ENCODE peak calls at places on chromosome 2, in nine cellular contexts. L is HTR-8/SVneo; Z is mucosa of gallbladder; X is activated T-cell treated with anti-CD3 and anti-CD28 coated beads for 24 hours; Y is left lobe of liver; C is GM04504; U is stimulated activated naive CD8-positive, alpha-beta T cell treated with anti-CD3 and anti-CD28 coated beads, Interleukin-15, Interleukin-2, amounts not matched to agents 100 U/mL and 50 U/mL, for 24 hours; D is naive thymus-derived CD8-positive, alpha-beta T cell; O is NCI-H526 treated with DMSO at 0.1 percent for 48 hours. K is an unnamed sample.

GRCh38 chr2:158970522-158970855 is 2.0 kb downstream of the TANC1 start:
- DNase-seq in C (no peak), O (no peak), Z (no peak), U (no peak), D (no peak), X (no peak), Y (no peak), L (no peak), K (no peak)

GRCh38 chr2:1742680-1743395 is 1.5 kb downstream of the PXDN start:
- DNase-seq in L (peak), X (no peak), C (peak), Z (peak), D (no peak), U (peak), Y (peak), O (no peak), K (no peak)

GRCh38 chr2:152284398-152284797 is 50.6 kb upstream of the FMNL2 start:
- DNase-seq in X (no peak), Y (no peak), D (no peak), C (no peak), L (no peak), O (no peak), Z (no peak), U (no peak), K (no peak)

GRCh38 chr2:98882971-98883779 is 52.9 kb downstream of the CRACDL start:
- DNase-seq in O (no peak), U (no peak), C (no peak), D (no peak), X (no peak), L (no peak), Y (peak), Z (no peak), K (no peak)

GRCh38 chr2:64860321-64860751 is 128.9 kb upstream of the SLC1A4 start:
- DNase-seq in X (no peak), Y (no peak), L (no peak), O (no peak), Z (no peak), U (no peak), D (no peak), C (no peak), K (no peak)

GRCh38 chr2:24359701-24360049 is 661 bp downstream of the ITSN2 start:
- DNase-seq in Z (peak), L (peak), Y (peak), D (peak), U (peak), O (peak), X (peak), C (no peak), K (peak)

GRCh38 chr2:219437141-219437540 is 2.5 kb downstream of the SPEG start:
- DNase-seq in U (no peak), Y (no peak), L (no peak), D (no peak), Z (no peak), X (no peak), O (no peak), C (no peak), K (no peak)

GRCh38 chr2:167890739-167891138 is 356.7 kb downstream of the STK39 start:
- DNase-seq in X (no peak), Y (no peak), O (no peak), U (no peak), D (no peak), Z (no peak), L (no peak), C (no peak), K (peak)

GRCh38 chr2:164260506-164260905 is 360.8 kb downstream of the GRB14 start:
- DNase-seq in D (no peak), Z (no peak), O (no peak), Y (no peak), L (no peak), U (no peak), C (no peak), X (no peak), K (no peak)

K was measured in DND-41.